ENCODE peak calls at places on chromosomes 2 and 18, in nine cellular contexts. J, W, H, G, B, F, M, S and T are unnamed samples.

GRCh38 chr2:232980683-232981082 is 32.4 kb downstream of the NGEF start:
- DNase-seq in W (peak), G (peak), F (no peak), J (no peak), S (no peak), M (no peak), H (no peak), B (no peak), T (no peak)

GRCh38 chr18:69659142-69659651 is 258.5 kb downstream of the DOK6 start:
- DNase-seq in F (no peak), M (no peak), S (no peak), B (no peak), W (no peak), H (peak), J (no peak), G (no peak), T (peak)

GRCh38 chr2:46984642-46985476 is 69.3 kb upstream of the MCFD2 start:
- DNase-seq in J (no peak), M (peak), F (peak), G (peak), B (peak), H (no peak), W (no peak), S (peak), T (no peak)

GRCh38 chr2:238092486-238093035 is 7.6 kb upstream of the ESPNL start:
- DNase-seq in F (no peak), B (no peak), M (no peak), H (no peak), J (no peak), W (peak), S (no peak), G (no peak), T (no peak)

GRCh38 chr2:20348542-20348941 is 2.1 kb downstream of the PUM2 start:
- DNase-seq in H (no peak), S (no peak), W (no peak), B (no peak), J (no peak), M (no peak), G (no peak), F (no peak), T (no peak)

GRCh38 chr2:133952420-133952819 is 301.5 kb upstream of the MGAT5 start:
- DNase-seq in J (no peak), H (no peak), M (no peak), S (no peak), B (no peak), G (no peak), W (no peak), F (no peak), T (no peak)

GRCh38 chr2:102291221-102292075 is 19.9 kb upstream of the IL1RL1 start:
- DNase-seq in S (no peak), H (peak), W (no peak), B (peak), G (no peak), J (no peak), M (no peak), F (no peak), T (no peak)

GRCh38 chr2:197705912-197706838 is 1.0 kb downstream of the MARS2 start:
- DNase-seq in S (peak), M (peak), G (peak), H (no peak), W (no peak), F (peak), B (peak), J (no peak), T (no peak)

GRCh38 chr2:42125887-42126594 is 43.1 kb upstream of the EML4 start:
- DNase-seq in J (no peak), W (no peak), G (peak), F (no peak), S (no peak), H (no peak), M (no peak), B (no peak), T (no peak)

GRCh38 chr2:127382836-127383235 is 4.9 kb downstream of the MAP3K2 start:
- DNase-seq in M (no peak), S (no peak), G (no peak), J (no peak), W (no peak), B (no peak), F (no peak), H (no peak), T (no peak)

GRCh38 chr2:71064754-71065621 is 3.5 kb upstream of the NAGK start:
- DNase-seq in W (no peak), S (no peak), B (peak), J (no peak), G (peak), F (no peak), M (no peak), H (no peak), T (no peak)

GRCh38 chr18:3184275-3184963 is 35.3 kb downstream of the MYOM1 start:
- DNase-seq in H (no peak), F (no peak), G (no peak), M (no peak), J (no peak), W (no peak), B (no peak), S (no peak), T (no peak)

GRCh38 chr18:39311111-39311712 is 1745.6 kb upstream of the CELF4 start:
- DNase-seq in M (no peak), J (no peak), W (no peak), B (no peak), H (no peak), S (no peak), F (no peak), G (no peak), T (no peak)

GRCh38 chr18:42053188-42053781 is 98.3 kb downstream of the PIK3C3 start:
- DNase-seq in F (peak), H (peak), J (peak), M (peak), W (no peak), S (no peak), G (peak), B (peak), T (no peak)